ENCODE peak calls at places on chromosomes 1 and 21, in nine cellular contexts. I is nephron progenitor cell, Z is KG1, M is anterior cingulate cortex, P is A549, A is iPS DF 19.7, L is NCI-H1105 treated with DMSO at 0.1 percent for 48 hours, X is ascending aorta, E is ACHN. N is an unnamed sample.

GRCh38 chr21:41371698-41372030 is 9.8 kb downstream of the MX2 start:
- DNase-seq in I (no peak), Z (no peak), M (no peak), P (no peak), A (no peak), L (no peak), X (peak), E (no peak), N (no peak)

GRCh38 chr1:12485231-12486172 is 132.5 kb downstream of the DHRS3 start:
- DNase-seq in I (no peak), Z (no peak), M (no peak), P (no peak), A (no peak), L (no peak), X (no peak), E (no peak), N (no peak)

GRCh38 chr1:1891349-1892078 is 627 bp upstream of the GNB1 start:
- DNase-seq in I (peak), Z (peak), M (peak), P (peak), A (no peak), L (peak), X (peak), E (peak), N (peak)

GRCh38 chr21:22925032-22925431 is 1926.8 kb downstream of the NCAM2 start:
- DNase-seq in I (no peak), Z (no peak), M (no peak), P (no peak), A (no peak), L (no peak), X (no peak), E (no peak), N (no peak)

GRCh38 chr21:28268685-28269084 is 724.0 kb downstream of the LTN1 start:
- DNase-seq in I (no peak), Z (no peak), M (no peak), P (no peak), A (no peak), L (no peak), X (no peak), E (no peak), N (no peak)

GRCh38 chr1:214249651-214250050 is 31.3 kb upstream of the SMYD2 start:
- DNase-seq in I (no peak), Z (no peak), M (no peak), P (no peak), A (no peak), L (no peak), X (no peak), E (no peak), N (no peak)

GRCh38 chr1:19088717-19089442 is 121.2 kb downstream of the UBR4 start:
- DNase-seq in I (no peak), Z (no peak), M (no peak), P (no peak), A (no peak), L (no peak), X (no peak), E (no peak), N (no peak)

GRCh38 chr1:241696815-241697639 is 44.9 kb downstream of the WDR64 start:
- DNase-seq in I (no peak), Z (no peak), M (no peak), P (no peak), A (no peak), L (no peak), X (no peak), E (no peak), N (no peak)

GRCh38 chr21:41878831-41879189 is 334 bp downstream of the PRDM15 start:
- DNase-seq in I (peak), Z (no peak), M (peak), P (peak), A (no peak), L (peak), X (peak), E (peak), N (peak)

GRCh38 chr1:234772345-234773147 is 162.6 kb upstream of the IRF2BP2 start:
- DNase-seq in I (no peak), Z (peak), M (no peak), P (peak), A (peak), L (no peak), X (peak), E (peak), N (peak)

GRCh38 chr1:37722181-37723071 is 30.1 kb downstream of the CDCA8 start:
- DNase-seq in I (no peak), Z (no peak), M (peak), P (no peak), A (no peak), L (no peak), X (no peak), E (no peak), N (no peak)

GRCh38 chr1:245332513-245332912 is 177.7 kb downstream of the KIF26B start:
- DNase-seq in I (no peak), Z (no peak), M (no peak), P (no peak), A (no peak), L (no peak), X (no peak), E (no peak), N (no peak)

GRCh38 chr1:200409203-200409760 is 554 bp downstream of the ZNF281 start:
- DNase-seq in I (peak), Z (no peak), M (no peak), P (no peak), A (no peak), L (peak), X (peak), E (peak), N (no peak)

GRCh38 chr1:31016868-31017267 is 48.6 kb downstream of the PUM1 start:
- DNase-seq in I (no peak), Z (no peak), M (no peak), P (no peak), A (no peak), L (no peak), X (no peak), E (no peak), N (no peak)

GRCh38 chr1:1285618-1286311 is 5.5 kb downstream of the SCNN1D start:
- DNase-seq in I (no peak), Z (no peak), M (no peak), P (no peak), A (no peak), L (no peak), X (no peak), E (no peak), N (no peak)

GRCh38 chr1:97427371-97427770 is 493.5 kb downstream of the DPYD start:
- DNase-seq in I (no peak), Z (no peak), M (no peak), P (no peak), A (no peak), L (no peak), X (no peak), E (no peak), N (no peak)

GRCh38 chr1:31954607-31955283 is 16.6 kb upstream of the PTP4A2 start:
- DNase-seq in I (no peak), Z (no peak), M (no peak), P (peak), A (no peak), L (no peak), X (peak), E (peak), N (peak)

GRCh38 chr1:201137579-201138310 is 10.8 kb upstream of the ASCL5 start:
- DNase-seq in I (no peak), Z (no peak), M (no peak), P (no peak), A (no peak), L (no peak), X (peak), E (peak), N (no peak)

GRCh38 chr1:110136911-110137310 is 13.4 kb upstream of the SLC6A17 start:
- DNase-seq in I (peak), Z (no peak), M (peak), P (no peak), A (peak), L (peak), X (peak), E (no peak), N (no peak)

GRCh38 chr1:92080128-92080985 is at the start of gene BTBD8:
- DNase-seq in I (peak), Z (peak), M (peak), P (peak), A (peak), L (peak), X (peak), E (peak), N (peak)

GRCh38 chr21:17775431-17776126 is 43.6 kb downstream of the C21orf91 start:
- DNase-seq in I (no peak), Z (no peak), M (no peak), P (no peak), A (no peak), L (no peak), X (no peak), E (no peak), N (no peak)

GRCh38 chr1:8671313-8671917 is 146.0 kb downstream of the RERE start:
- DNase-seq in I (peak), Z (no peak), M (no peak), P (peak), A (no peak), L (peak), X (peak), E (peak), N (peak)

GRCh38 chr1:46539968-46540367 is 11.5 kb downstream of the KNCN start:
- DNase-seq in I (no peak), Z (no peak), M (no peak), P (no peak), A (no peak), L (no peak), X (no peak), E (peak), N (no peak)

GRCh38 chr1:79364896-79365295 is 358.4 kb upstream of the ADGRL4 start:
- DNase-seq in I (no peak), Z (no peak), M (no peak), P (no peak), A (no peak), L (no peak), X (no peak), E (no peak), N (no peak)

GRCh38 chr21:43779660-43780059 is 3.6 kb upstream of the CSTB start:
- DNase-seq in I (no peak), Z (no peak), M (no peak), P (no peak), A (no peak), L (no peak), X (no peak), E (no peak), N (no peak)

GRCh38 chr21:42548687-42549406 is 35.2 kb downstream of the SLC37A1 start:
- DNase-seq in I (no peak), Z (no peak), M (no peak), P (no peak), A (no peak), L (no peak), X (peak), E (no peak), N (no peak)

GRCh38 chr1:116314305-116314919 is 58.6 kb upstream of the ATP1A1 start:
- DNase-seq in I (no peak), Z (no peak), M (no peak), P (no peak), A (no peak), L (no peak), X (no peak), E (no peak), N (no peak)

GRCh38 chr1:202319381-202320080 is 22.2 kb downstream of the UBE2T start:
- DNase-seq in I (no peak), Z (no peak), M (no peak), P (no peak), A (no peak), L (no peak), X (no peak), E (no peak), N (no peak)

GRCh38 chr1:89633103-89633744 is at the start of gene LRRC8C:
- DNase-seq in I (peak), Z (peak), M (no peak), P (peak), A (no peak), L (peak), X (peak), E (peak), N (peak)

GRCh38 chr21:14520535-14520934 is 25.6 kb downstream of the SAMSN1 start:
- DNase-seq in I (no peak), Z (peak), M (no peak), P (no peak), A (no peak), L (no peak), X (no peak), E (no peak), N (peak)

GRCh38 chr1:11061652-11062365 is 2.0 kb upstream of the SRM start:
- DNase-seq in I (no peak), Z (no peak), M (no peak), P (no peak), A (no peak), L (no peak), X (no peak), E (no peak), N (no peak)

GRCh38 chr21:45032977-45033705 is 41.2 kb upstream of the ADARB1 start:
- DNase-seq in I (no peak), Z (no peak), M (no peak), P (no peak), A (no peak), L (no peak), X (peak), E (no peak), N (no peak)